ENCODE peak calls at places on chromosome 15, in five cellular contexts. O, V, N, P and J are unnamed samples.

GRCh38 chr15:25094066-25094465 is 139.3 kb downstream of the SNRPN start:
- DNase-seq in O (no peak), N (no peak), V (no peak), P (no peak), J (no peak)

GRCh38 chr15:80970018-80970657 is 19.5 kb downstream of the MESD start:
- DNase-seq in V (peak; percentile 78), N (no peak), O (peak; percentile 73), P (peak; percentile 55), J (no peak)

GRCh38 chr15:79644091-79644490 is 212.0 kb downstream of the MINAR1 start:
- DNase-seq in O (no peak), P (peak; percentile 73), V (peak; percentile 58), N (peak; percentile 23), J (no peak)

GRCh38 chr15:48090666-48091065 is 30.1 kb upstream of the SLC24A5 start:
- DNase-seq in P (no peak), N (no peak), V (peak; percentile 63), O (no peak), J (no peak)

GRCh38 chr15:33559207-33559890 is 248.6 kb downstream of the RYR3 start:
- DNase-seq in N (no peak), P (no peak), V (no peak), O (no peak), J (no peak)

GRCh38 chr15:67906382-67906781 is 66.5 kb upstream of the RNU6-1 start:
- DNase-seq in V (no peak), O (no peak), P (peak; percentile 28), N (no peak), J (no peak)

GRCh38 chr15:90915808-90916440 is 12.8 kb downstream of the MAN2A2 start:
- DNase-seq in O (peak; percentile 70), P (no peak), V (peak; percentile 55), N (no peak), J (no peak)

GRCh38 chr15:67815036-67815592 is 10.2 kb upstream of the SKOR1 start:
- DNase-seq in N (no peak), O (no peak), P (no peak), V (no peak), J (no peak)

GRCh38 chr15:48507416-48508065 is 138.0 kb downstream of the FBN1 start:
- DNase-seq in V (peak; percentile 57), N (peak; percentile 31), P (peak; percentile 55), O (no peak), J (no peak)

GRCh38 chr15:29860872-29861271 is 38.6 kb upstream of the TJP1 start:
- DNase-seq in N (no peak), P (no peak), O (no peak), V (no peak), J (no peak)

GRCh38 chr15:77988386-77989301 is 88.9 kb downstream of the TBC1D2B start:
- DNase-seq in N (no peak), O (peak; percentile 53), P (no peak), V (no peak), J (no peak)

GRCh38 chr15:23472033-23472432 is 25.0 kb upstream of the GOLGA6L2 start:
- DNase-seq in O (no peak), P (no peak), N (no peak), V (no peak), J (no peak)

GRCh38 chr15:70566989-70567388 is 196.4 kb downstream of the UACA start:
- DNase-seq in V (no peak), N (no peak), O (peak; percentile 27), P (no peak), J (peak; percentile 59)

GRCh38 chr15:63831041-63831440 is 2.7 kb downstream of the HERC1 start:
- DNase-seq in N (no peak), O (no peak), P (no peak), V (no peak), J (no peak)

GRCh38 chr15:93859176-93859575 is 372.2 kb upstream of the MCTP2 start:
- DNase-seq in O (no peak), P (no peak), N (no peak), V (no peak), J (no peak)

GRCh38 chr15:80739919-80740318 is 39.3 kb upstream of the CEMIP start:
- DNase-seq in V (peak; percentile 88), O (no peak), N (no peak), P (no peak), J (no peak)

GRCh38 chr15:85276508-85276907 is 103.9 kb upstream of the AKAP13 start:
- DNase-seq in O (no peak), V (no peak), P (no peak), N (no peak), J (no peak)

GRCh38 chr15:65101418-65101890 is 13.5 kb downstream of the UBAP1L start:
- DNase-seq in V (peak; percentile 33), O (peak; percentile 85), P (peak; percentile 36), N (no peak), J (no peak)